ENCODE peak calls at places on chromosome 12, in four cellular contexts. One of them, this sample, is unnamed.

GRCh38 chr12:55060470-55060869 is 40.7 kb downstream of the NEUROD4 start:
- DNase-seq in GM23338: peak
- DNase-seq in dorsolateral prefrontal cortex: no peak
- DNase-seq in HAP-1: no peak
- DNase-seq in this sample: no peak

GRCh38 chr12:114041590-114041989 is 75.5 kb upstream of the RBM19 start:
- DNase-seq in GM23338: no peak
- DNase-seq in dorsolateral prefrontal cortex: no peak
- DNase-seq in HAP-1: no peak
- DNase-seq in this sample: no peak

GRCh38 chr12:24661657-24662096 is 287.2 kb downstream of the BCAT1 start:
- DNase-seq in GM23338: no peak
- DNase-seq in dorsolateral prefrontal cortex: no peak
- DNase-seq in HAP-1: no peak
- DNase-seq in this sample: peak

GRCh38 chr12:11661491-11662085 is 12.1 kb downstream of the ETV6 start:
- DNase-seq in GM23338: no peak
- DNase-seq in dorsolateral prefrontal cortex: no peak
- DNase-seq in HAP-1: no peak
- DNase-seq in this sample: no peak

GRCh38 chr12:130414381-130414780 is 76.7 kb downstream of the PIWIL1 start:
- DNase-seq in GM23338: no peak
- DNase-seq in dorsolateral prefrontal cortex: no peak
- DNase-seq in HAP-1: no peak
- DNase-seq in this sample: no peak

GRCh38 chr12:110927545-110927944 is 7.2 kb upstream of the MYL2 start:
- DNase-seq in GM23338: no peak
- DNase-seq in dorsolateral prefrontal cortex: no peak
- DNase-seq in HAP-1: no peak
- DNase-seq in this sample: no peak

GRCh38 chr12:26358651-26359050 is 163.3 kb downstream of the SSPN start:
- DNase-seq in GM23338: no peak
- DNase-seq in dorsolateral prefrontal cortex: no peak
- DNase-seq in HAP-1: no peak
- DNase-seq in this sample: no peak

GRCh38 chr12:3753549-3754284 is 808 bp upstream of the CRACR2A start:
- DNase-seq in GM23338: no peak
- DNase-seq in dorsolateral prefrontal cortex: no peak
- DNase-seq in HAP-1: no peak
- DNase-seq in this sample: no peak

GRCh38 chr12:24821691-24822090 is 127.2 kb downstream of the BCAT1 start:
- DNase-seq in GM23338: no peak
- DNase-seq in dorsolateral prefrontal cortex: no peak
- DNase-seq in HAP-1: no peak
- DNase-seq in this sample: peak

GRCh38 chr12:39692258-39692853 is 72.8 kb upstream of the ABCD2 start:
- DNase-seq in GM23338: peak
- DNase-seq in dorsolateral prefrontal cortex: no peak
- DNase-seq in HAP-1: peak
- DNase-seq in this sample: no peak

GRCh38 chr12:74166096-74166495 is 371.5 kb upstream of the ATXN7L3B start:
- DNase-seq in GM23338: no peak
- DNase-seq in dorsolateral prefrontal cortex: no peak
- DNase-seq in HAP-1: no peak
- DNase-seq in this sample: no peak

GRCh38 chr12:54222609-54223008 is 33.8 kb upstream of the SMUG1 start:
- DNase-seq in GM23338: no peak
- DNase-seq in dorsolateral prefrontal cortex: no peak
- DNase-seq in HAP-1: no peak
- DNase-seq in this sample: peak

GRCh38 chr12:207804-208203 is 6.2 kb downstream of the SLC6A12 start:
- DNase-seq in GM23338: no peak
- DNase-seq in dorsolateral prefrontal cortex: no peak
- DNase-seq in HAP-1: no peak
- DNase-seq in this sample: no peak

GRCh38 chr12:67460388-67460787 is 188.2 kb upstream of the DYRK2 start:
- DNase-seq in GM23338: no peak
- DNase-seq in dorsolateral prefrontal cortex: no peak
- DNase-seq in HAP-1: peak
- DNase-seq in this sample: no peak

GRCh38 chr12:68310370-68310769 is 21.8 kb downstream of the MDM1 start:
- DNase-seq in GM23338: no peak
- DNase-seq in dorsolateral prefrontal cortex: no peak
- DNase-seq in HAP-1: no peak
- DNase-seq in this sample: peak

GRCh38 chr12:113227169-113227568 is 5.9 kb downstream of the TPCN1 start:
- DNase-seq in GM23338: no peak
- DNase-seq in dorsolateral prefrontal cortex: peak
- DNase-seq in HAP-1: no peak
- DNase-seq in this sample: no peak

GRCh38 chr12:48486261-48486660 is 4.0 kb downstream of the C12orf54 start:
- DNase-seq in GM23338: no peak
- DNase-seq in dorsolateral prefrontal cortex: no peak
- DNase-seq in HAP-1: no peak
- DNase-seq in this sample: no peak

GRCh38 chr12:103771466-103771865 is 69.6 kb downstream of the NT5DC3 start:
- DNase-seq in GM23338: peak
- DNase-seq in dorsolateral prefrontal cortex: no peak
- DNase-seq in HAP-1: no peak
- DNase-seq in this sample: peak

GRCh38 chr12:123063535-123063934 is 83.1 kb downstream of the ARL6IP4 start:
- DNase-seq in GM23338: peak
- DNase-seq in dorsolateral prefrontal cortex: no peak
- DNase-seq in HAP-1: peak
- DNase-seq in this sample: peak

GRCh38 chr12:101670007-101670671 is 27.3 kb upstream of the CHPT1 start:
- DNase-seq in GM23338: peak
- DNase-seq in dorsolateral prefrontal cortex: no peak
- DNase-seq in HAP-1: peak
- DNase-seq in this sample: peak

GRCh38 chr12:16730772-16731171 is 124.8 kb upstream of the LMO3 start:
- DNase-seq in GM23338: no peak
- DNase-seq in dorsolateral prefrontal cortex: no peak
- DNase-seq in HAP-1: no peak
- DNase-seq in this sample: no peak

GRCh38 chr12:27973487-27973890 is 956 bp upstream of the PTHLH start:
- DNase-seq in GM23338: peak
- DNase-seq in dorsolateral prefrontal cortex: no peak
- DNase-seq in HAP-1: no peak
- DNase-seq in this sample: peak

GRCh38 chr12:92272301-92272964 is 126.8 kb upstream of the BTG1 start:
- DNase-seq in GM23338: peak
- DNase-seq in dorsolateral prefrontal cortex: peak
- DNase-seq in HAP-1: no peak
- DNase-seq in this sample: no peak